ENCODE peak calls at places on chromosomes 2 and 18, in six cellular contexts. H, M, Y, F, S and U are unnamed samples.

GRCh38 chr2:152241956-152242355 is 66.4 kb upstream of the STAM2 start:
- DNase-seq in H (no peak), S (no peak), F (no peak), M (no peak), Y (no peak), U (no peak)

GRCh38 chr2:240369725-240370585 is 65.5 kb upstream of the GPC1 start:
- DNase-seq in Y (peak), S (peak), M (no peak), H (peak), F (peak), U (no peak)

GRCh38 chr2:46876741-46877384 is 38.7 kb downstream of the MCFD2 start:
- DNase-seq in H (peak), S (peak), M (no peak), F (no peak), Y (peak), U (no peak)

GRCh38 chr2:231332388-231332787 is 63.1 kb upstream of the B3GNT7 start:
- DNase-seq in F (no peak), M (no peak), S (peak), H (no peak), Y (peak), U (no peak)

GRCh38 chr2:167196461-167197252 is 308.4 kb downstream of the XIRP2 start:
- DNase-seq in S (peak), M (peak), H (no peak), F (no peak), Y (peak), U (no peak)

GRCh38 chr2:177155631-177156030 is 57.0 kb upstream of the HNRNPA3 start:
- DNase-seq in S (no peak), F (no peak), Y (peak), M (no peak), H (no peak), U (no peak)

GRCh38 chr2:119006441-119006840 is 64.4 kb downstream of the MARCO start:
- DNase-seq in S (no peak), H (no peak), M (no peak), F (no peak), Y (no peak), U (no peak)

GRCh38 chr2:190847504-190848201 is 33.0 kb upstream of the GLS start:
- DNase-seq in F (no peak), M (no peak), Y (peak), H (no peak), S (no peak), U (no peak)

GRCh38 chr2:75476778-75477177 is 84.0 kb downstream of the EVA1A start:
- DNase-seq in H (no peak), M (no peak), F (no peak), S (peak), Y (peak), U (no peak)

GRCh38 chr18:12628706-12629702 is 28.9 kb downstream of the SPIRE1 start:
- DNase-seq in Y (peak), M (no peak), H (no peak), S (peak), F (no peak), U (no peak)

GRCh38 chr2:69831354-69831905 is 2.0 kb downstream of the GMCL1 start:
- DNase-seq in Y (peak), F (no peak), S (peak), M (no peak), H (no peak), U (no peak)

GRCh38 chr2:166170356-166170755 is 42.5 kb upstream of the SCN1A start:
- DNase-seq in H (no peak), S (peak), M (no peak), F (no peak), Y (peak), U (no peak)

GRCh38 chr2:105489168-105489878 is 90.5 kb upstream of the FHL2 start:
- DNase-seq in Y (no peak), F (no peak), S (no peak), M (no peak), H (no peak), U (no peak)

GRCh38 chr2:238240761-238241711 is 1.2 kb upstream of the HES6 start:
- DNase-seq in M (peak), S (no peak), Y (peak), F (no peak), H (peak), U (no peak)

GRCh38 chr18:42409005-42409404 is 454.0 kb downstream of the PIK3C3 start:
- DNase-seq in H (no peak), M (no peak), Y (no peak), F (no peak), S (no peak), U (no peak)

GRCh38 chr2:97011977-97012569 is 25.7 kb upstream of the FAM178B start:
- DNase-seq in M (peak), F (no peak), S (peak), Y (peak), H (peak), U (no peak)

GRCh38 chr2:69945447-69945846 is 16.0 kb downstream of the ASPRV1 start:
- DNase-seq in S (peak), M (no peak), F (no peak), Y (no peak), H (no peak), U (peak)

GRCh38 chr2:40435426-40436092 is 16.3 kb downstream of the SLC8A1 start:
- DNase-seq in Y (no peak), H (no peak), F (no peak), S (no peak), M (no peak), U (no peak)

GRCh38 chr2:197266477-197266876 is 44.1 kb downstream of the ANKRD44 start:
- DNase-seq in Y (no peak), F (no peak), M (no peak), S (no peak), H (no peak), U (no peak)

GRCh38 chr18:28175047-28175929 is 1.6 kb downstream of the CDH2 start:
- DNase-seq in M (no peak), S (peak), Y (peak), H (no peak), F (no peak), U (no peak)

GRCh38 chr2:225788571-225788970 is 389.1 kb downstream of the NYAP2 start:
- DNase-seq in Y (no peak), S (peak), M (no peak), F (no peak), H (no peak), U (no peak)

GRCh38 chr2:234911271-234911670 is 40.5 kb upstream of the SH3BP4 start:
- DNase-seq in S (peak), M (no peak), F (no peak), H (peak), Y (peak), U (no peak)

GRCh38 chr2:104444392-104444791 is 409.5 kb upstream of the POU3F3 start:
- DNase-seq in F (no peak), S (no peak), H (no peak), Y (peak), M (no peak), U (no peak)

GRCh38 chr2:9517118-9517782 is 38.4 kb downstream of the ADAM17 start:
- DNase-seq in Y (no peak), F (no peak), H (no peak), M (no peak), S (no peak), U (no peak)

GRCh38 chr2:219514196-219514761 is at the start of gene ASIC4:
- DNase-seq in F (no peak), S (no peak), H (no peak), M (no peak), Y (no peak), U (no peak)

GRCh38 chr18:60500960-60501359 is 128.4 kb upstream of the MC4R start:
- DNase-seq in F (no peak), Y (no peak), M (no peak), S (no peak), H (no peak), U (no peak)

GRCh38 chr2:111910609-111911277 is 12.3 kb downstream of the MERTK start:
- DNase-seq in Y (no peak), M (peak), F (no peak), S (no peak), H (no peak), U (no peak)

GRCh38 chr2:216633616-216634316 is 546 bp downstream of the IGFBP2 start:
- DNase-seq in Y (peak), S (no peak), M (peak), F (no peak), H (peak), U (no peak)

GRCh38 chr2:41955641-41956040 is 92.2 kb upstream of the PKDCC start:
- DNase-seq in Y (no peak), S (no peak), M (no peak), F (no peak), H (no peak), U (no peak)

GRCh38 chr2:30266051-30266621 is 34.8 kb downstream of the LBH start:
- DNase-seq in M (no peak), S (no peak), H (no peak), Y (no peak), F (no peak), U (no peak)

GRCh38 chr2:10983711-10984110 is 72.0 kb downstream of the KCNF1 start:
- DNase-seq in H (no peak), F (peak), Y (no peak), S (no peak), M (no peak), U (no peak)